ENCODE peak calls at places on chromosomes 4 and X, in eight cellular contexts. A is stomach, R is GM12878, Y is A549, C is transverse colon, M is IMR-90, T is endothelial cell of umbilical vein, L is heart left ventricle. V is an unnamed sample.

GRCh38 chrX:46978341-46979291 is 66.4 kb downstream of the JADE3 start:
- DNase-seq in A (peak), R (peak), Y (peak), C (peak), M (peak), T (peak), L (peak), V (peak)

GRCh38 chr4:154049457-154050181 is 260.7 kb upstream of the SFRP2 start:
- DNase-seq in A (no peak), R (no peak), Y (peak), C (peak), M (no peak), T (no peak), L (no peak), V (no peak)

GRCh38 chr4:48360285-48360965 is 19.1 kb downstream of the SLAIN2 start:
- DNase-seq in A (no peak), R (no peak), Y (no peak), C (no peak), M (peak), T (no peak), L (no peak), V (no peak)

GRCh38 chr4:67714248-67714583 is 13.3 kb upstream of the UBA6 start:
- DNase-seq in A (no peak), R (no peak), Y (peak), C (no peak), M (no peak), T (no peak), L (no peak), V (no peak)

GRCh38 chr4:135382280-135382679 is 1180.7 kb upstream of the PABPC4L start:
- DNase-seq in A (no peak), R (no peak), Y (peak), C (no peak), M (peak), T (no peak), L (no peak), V (no peak)

GRCh38 chrX:77431227-77431626 is 16.0 kb upstream of the FGF16 start:
- DNase-seq in A (no peak), R (no peak), Y (no peak), C (no peak), M (peak), T (no peak), L (no peak), V (no peak)

GRCh38 chr4:110231869-110232268 is 33.5 kb upstream of the ELOVL6 start:
- DNase-seq in A (no peak), R (no peak), Y (peak), C (no peak), M (no peak), T (no peak), L (no peak), V (no peak)

GRCh38 chr4:1683903-1684755 is at the start of gene FAM53A:
- DNase-seq in A (peak), R (peak), Y (peak), C (peak), M (peak), T (peak), L (peak), V (peak)

GRCh38 chr4:16418814-16419213 is 192.5 kb upstream of the TAPT1 start:
- DNase-seq in A (no peak), R (no peak), Y (peak), C (no peak), M (peak), T (peak), L (peak), V (no peak)

GRCh38 chr4:17010426-17011087 is 112.1 kb upstream of the LDB2 start:
- DNase-seq in A (no peak), R (no peak), Y (no peak), C (no peak), M (no peak), T (no peak), L (no peak), V (no peak)

GRCh38 chr4:189974056-189974455 is 33.4 kb downstream of the FRG1 start:
- DNase-seq in A (no peak), R (no peak), Y (peak), C (no peak), M (no peak), T (peak), L (no peak), V (no peak)

GRCh38 chr4:88751258-88752075 is 53.8 kb upstream of the NAP1L5 start:
- DNase-seq in A (no peak), R (no peak), Y (peak), C (no peak), M (peak), T (no peak), L (no peak), V (no peak)

GRCh38 chr4:184756399-184756798 is 22.5 kb upstream of the CENPU start:
- DNase-seq in A (no peak), R (no peak), Y (no peak), C (no peak), M (peak), T (no peak), L (no peak), V (peak)

GRCh38 chr4:127606823-127607222 is 25.9 kb upstream of the INTU start:
- DNase-seq in A (no peak), R (no peak), Y (no peak), C (no peak), M (no peak), T (no peak), L (no peak), V (no peak)

GRCh38 chr4:183355405-183355804 is 33.2 kb upstream of the CLDN24 start:
- DNase-seq in A (no peak), R (no peak), Y (no peak), C (no peak), M (peak), T (peak), L (no peak), V (no peak)

GRCh38 chr4:26220704-26221103 is 100.1 kb upstream of the RBPJ start:
- DNase-seq in A (no peak), R (no peak), Y (no peak), C (no peak), M (peak), T (no peak), L (no peak), V (no peak)

GRCh38 chr4:40832175-40832574 is 82.4 kb downstream of the NSUN7 start:
- DNase-seq in A (no peak), R (no peak), Y (no peak), C (no peak), M (no peak), T (no peak), L (no peak), V (no peak)

GRCh38 chr4:5127556-5127955 is 76.3 kb downstream of the STK32B start:
- DNase-seq in A (no peak), R (no peak), Y (no peak), C (no peak), M (peak), T (no peak), L (no peak), V (no peak)

GRCh38 chr4:103887191-103887590 is 167.4 kb upstream of the TACR3 start:
- DNase-seq in A (no peak), R (no peak), Y (no peak), C (no peak), M (no peak), T (no peak), L (no peak), V (no peak)

GRCh38 chr4:160567634-160568033 is 1464.8 kb downstream of the RAPGEF2 start:
- DNase-seq in A (no peak), R (no peak), Y (no peak), C (no peak), M (no peak), T (no peak), L (no peak), V (no peak)

GRCh38 chr4:72564184-72564583 is 4.8 kb downstream of the ADAMTS3 start:
- DNase-seq in A (no peak), R (no peak), Y (no peak), C (no peak), M (peak), T (no peak), L (no peak), V (no peak)

GRCh38 chrX:50865311-50865710 is 45.2 kb upstream of the BMP15 start:
- DNase-seq in A (no peak), R (no peak), Y (no peak), C (no peak), M (no peak), T (no peak), L (no peak), V (no peak)

GRCh38 chr4:39514888-39515401 is 12.3 kb downstream of the UGDH start:
- DNase-seq in A (peak), R (no peak), Y (peak), C (peak), M (peak), T (no peak), L (no peak), V (no peak)

DNA sequence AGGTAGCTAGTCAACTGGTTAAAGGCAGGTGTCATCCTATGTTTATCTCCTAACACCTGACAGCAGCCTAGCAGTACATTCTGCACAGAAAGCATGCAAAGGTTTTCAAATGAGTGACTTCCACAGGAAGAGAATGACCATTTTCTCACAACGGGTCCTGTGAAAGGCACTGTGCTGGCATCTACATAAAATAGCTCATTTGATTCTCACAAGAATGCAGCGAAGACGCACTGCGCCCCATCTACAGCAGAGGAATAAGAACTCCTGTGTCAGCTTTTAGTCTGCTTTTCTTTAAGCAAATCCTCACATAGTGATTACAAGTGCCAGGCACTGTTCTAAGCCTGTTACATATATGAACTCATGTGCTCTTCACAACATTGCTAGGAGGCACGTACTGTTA is 62.5 kb downstream of the AFAP1 start:
- DNase-seq in A (no peak), R (no peak), Y (no peak), C (no peak), M (no peak), T (no peak), L (no peak), V (peak)
- H3K27ac ChIP-seq in A (peak), R (no peak), Y (peak), C (peak), M (no peak), T (peak), L (no peak), V (peak)

DNA sequence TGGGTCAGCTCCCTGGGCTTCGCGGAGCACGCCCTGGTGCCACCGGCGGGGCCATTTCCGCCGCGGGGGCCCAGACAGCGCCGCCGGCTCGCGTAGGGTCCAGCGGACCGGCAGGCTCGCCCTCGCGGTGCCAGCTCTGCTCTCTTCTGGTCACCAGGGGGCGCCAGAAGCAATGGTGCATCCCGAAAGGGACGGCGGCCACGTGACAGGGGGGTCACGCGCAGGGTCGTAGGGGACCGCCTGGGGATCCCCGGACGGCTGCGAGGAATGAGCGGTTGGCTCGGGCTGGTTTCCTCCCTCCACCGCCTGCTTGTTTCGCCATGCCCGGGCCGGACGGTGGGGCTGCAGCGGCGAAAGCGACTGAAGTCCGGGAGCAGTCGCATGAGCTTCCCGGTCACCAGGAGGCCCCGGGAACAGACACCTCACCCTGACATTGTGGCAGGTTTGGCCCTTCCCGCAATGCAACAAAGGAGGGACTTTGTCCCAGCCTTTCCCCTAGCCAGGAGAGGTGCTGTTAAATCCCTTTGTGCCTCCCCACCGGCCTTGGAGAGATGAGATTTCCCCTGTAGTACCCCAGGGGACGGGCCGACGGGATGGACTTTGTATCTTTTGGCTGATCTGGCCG is 15.8 kb downstream of the ZCCHC12 start:
- DNase-seq in A (peak), R (no peak), Y (peak), C (peak), M (peak), T (peak), L (peak), V (peak)
- TF ChIP-seq CTCF in A (peak), R (peak), Y (peak), C (peak), M (peak), T (peak), L (peak), V (peak)

DNA sequence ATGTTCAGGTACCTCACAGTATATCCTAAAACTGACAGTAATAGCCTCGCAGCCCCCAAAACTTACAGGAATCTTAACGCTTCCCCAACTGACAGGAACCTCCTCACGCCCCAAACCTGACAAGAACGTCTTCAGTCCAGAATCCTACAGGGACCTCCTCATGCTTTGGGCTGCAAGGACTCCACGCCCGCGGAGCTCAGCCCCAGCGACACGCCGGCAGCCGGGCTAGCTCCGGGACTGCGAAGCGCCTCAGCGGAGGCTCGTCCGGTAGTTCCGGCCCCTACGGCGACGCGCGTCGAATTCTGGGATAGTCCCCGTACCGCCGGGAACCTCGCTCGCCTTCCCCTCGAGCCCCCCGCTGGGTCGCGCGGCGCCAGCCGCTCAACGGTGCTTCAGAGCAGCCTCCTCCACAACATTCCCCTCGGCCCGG is 562 bp downstream of the PHF8 start:
- DNase-seq in A (peak), R (no peak), Y (no peak), C (peak), M (peak), T (no peak), L (peak), V (no peak)
- TF ChIP-seq POLR2A in A (no peak), R (peak), Y (peak), C (peak), M (no peak), T (no peak), L (no peak), V (no peak)

DNA sequence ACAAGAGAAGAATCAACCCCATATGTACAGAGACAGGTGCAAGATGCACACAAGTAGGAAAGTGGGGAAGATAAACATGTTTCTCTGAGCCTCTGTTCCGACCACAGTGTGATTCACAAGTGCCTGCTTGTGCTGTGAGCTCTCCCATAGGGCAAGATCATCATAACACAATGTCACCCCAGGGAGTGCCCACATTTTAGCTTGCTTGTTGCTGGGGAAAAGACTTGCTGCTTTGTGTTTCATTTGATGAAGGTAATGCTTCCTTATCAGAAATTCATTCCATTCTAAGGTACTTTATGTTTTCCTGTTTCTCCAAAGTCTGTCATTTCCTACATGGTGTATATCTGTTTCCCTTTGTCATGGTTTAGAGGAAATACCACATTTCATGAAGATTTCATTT is 304.5 kb upstream of the DIPK2B start:
- DNase-seq in A (no peak), R (no peak), Y (peak), C (no peak), M (peak), T (peak), L (no peak), V (no peak)
- H3K27ac ChIP-seq in A (no peak), R (no peak), Y (peak), C (no peak), M (no peak), T (peak), L (no peak), V (peak)

DNA sequence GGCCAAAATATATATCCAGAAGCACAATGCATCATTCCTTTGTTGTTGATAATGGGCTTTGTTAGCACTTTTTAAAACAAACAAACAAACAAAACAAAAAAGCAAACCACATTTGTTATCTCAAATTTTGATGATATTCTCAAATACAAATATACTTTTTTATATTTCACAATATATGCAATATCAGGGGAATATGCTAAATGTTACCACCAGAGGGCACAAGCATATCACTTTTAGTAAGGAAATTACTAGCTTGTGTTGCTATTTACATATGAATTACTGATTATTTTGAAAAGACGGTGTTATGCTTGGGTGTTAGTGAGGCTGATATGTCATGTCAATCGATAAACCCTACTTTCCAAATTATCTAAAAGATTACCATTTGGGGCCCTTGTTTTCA is 29.1 kb downstream of the RIPPLY1 start:
- DNase-seq in A (no peak), R (no peak), Y (peak), C (no peak), M (peak), T (peak), L (no peak), V (no peak)
- TF ChIP-seq CTCF in A (peak), R (peak), Y (peak), C (peak), M (peak), T (peak), L (peak), V (no peak)

GRCh38 chr4:107935246-107935645 is 3.9 kb downstream of the CYP2U1 start:
- DNase-seq in A (no peak), R (no peak), Y (no peak), C (no peak), M (no peak), T (no peak), L (no peak), V (no peak)

GRCh38 chr4:107930821-107931774 is at the start of gene CYP2U1:
- DNase-seq in A (peak), R (no peak), Y (peak), C (peak), M (peak), T (peak), L (peak), V (peak)

GRCh38 chr4:107937040-107937439 is 5.7 kb downstream of the CYP2U1 start:
- DNase-seq in A (no peak), R (no peak), Y (no peak), C (no peak), M (no peak), T (no peak), L (no peak), V (no peak)

DNA sequence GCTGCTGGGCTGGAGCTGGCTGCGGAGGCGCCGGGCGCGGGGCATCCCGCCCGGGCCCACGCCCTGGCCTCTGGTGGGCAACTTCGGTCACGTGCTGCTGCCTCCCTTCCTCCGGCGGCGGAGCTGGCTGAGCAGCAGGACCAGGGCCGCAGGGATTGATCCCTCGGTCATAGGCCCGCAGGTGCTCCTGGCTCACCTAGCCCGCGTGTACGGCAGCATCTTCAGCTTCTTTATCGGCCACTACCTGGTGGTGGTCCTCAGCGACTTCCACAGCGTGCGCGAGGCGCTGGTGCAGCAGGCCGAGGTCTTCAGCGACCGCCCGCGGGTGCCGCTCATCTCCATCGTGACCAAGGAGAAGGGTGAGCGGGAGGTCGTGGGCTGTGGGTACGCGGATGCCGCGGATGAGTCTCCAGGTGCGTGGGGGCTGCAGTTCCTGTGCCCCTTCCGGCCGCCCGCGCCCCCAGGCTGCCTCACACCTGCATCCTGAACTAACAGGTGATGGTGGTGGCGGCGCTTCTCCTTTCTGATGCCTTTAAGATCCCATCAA is 499 bp downstream of the CYP2U1 start:
- DNase-seq in A (no peak), R (no peak), Y (no peak), C (no peak), M (no peak), T (no peak), L (peak), V (peak)
- TF ChIP-seq POLR2A in A (no peak), R (no peak), Y (no peak), C (no peak), M (no peak), T (no peak), L (no peak), V (no peak)

DNA sequence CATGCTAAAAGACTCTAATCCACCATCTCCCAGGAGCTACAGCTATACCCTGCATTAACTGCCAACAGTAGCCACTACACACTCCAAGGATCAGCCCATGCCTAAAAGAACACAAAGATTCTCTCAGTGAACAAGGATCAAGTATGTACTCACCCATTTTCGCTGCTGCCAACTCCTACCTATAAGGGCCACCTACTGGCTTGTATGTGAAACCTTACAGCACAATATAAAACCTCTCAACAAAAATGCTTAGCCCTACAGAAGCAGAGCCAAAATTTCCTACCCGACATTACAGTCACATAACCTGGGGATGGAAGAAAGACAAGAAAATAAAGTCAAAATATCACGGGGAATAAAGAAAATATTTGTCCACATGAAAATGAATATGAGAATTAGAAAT is 562.8 kb upstream of the POU3F4 start:
- DNase-seq in A (no peak), R (no peak), Y (no peak), C (no peak), M (no peak), T (no peak), L (no peak), V (no peak)
- H3K27ac ChIP-seq in A (no peak), R (no peak), Y (no peak), C (no peak), M (no peak), T (no peak), L (no peak), V (no peak)

GRCh38 chrX:13906103-13906502 is 89.2 kb upstream of the GPM6B start:
- DNase-seq in A (no peak), R (no peak), Y (no peak), C (no peak), M (no peak), T (no peak), L (no peak), V (no peak)

GRCh38 chrX:13911581-13911980 is 94.7 kb upstream of the GPM6B start:
- DNase-seq in A (no peak), R (no peak), Y (no peak), C (no peak), M (peak), T (no peak), L (no peak), V (no peak)
- TF ChIP-seq CTCF in A (no peak), R (no peak), Y (no peak), C (no peak), M (no peak), T (no peak), L (no peak), V (no peak)

GRCh38 chrX:700936-701335 is 70.3 kb downstream of the SHOX start:
- DNase-seq in A (no peak), R (no peak), Y (no peak), C (no peak), M (no peak), T (no peak), L (no peak), V (no peak)
- TF ChIP-seq POLR2A in A (no peak), R (no peak), Y (no peak), C (no peak), M (no peak), T (no peak), L (no peak), V (no peak)